ENCODE peak calls at places on chromosomes 5 and 9, in ten cellular contexts. W is OCI-M1; C is stimulated activated CD4-positive, alpha-beta T cell treated with anti-CD3 and anti-CD28 coated beads, Interleukin-12 subunit alpha, Interleukin-12 subunit beta, amount 100 ng/mL, for 48 hours; T is NCI-H2029; D is hepatocyte; K is GM23248; A is iris pigment epithelial cell; P is HCT116; I is activated T-cell treated with anti-CD3 and anti-CD28 coated beads, Interleukin-2, amount 50 U/mL, for 72 hours; S is fibroblast of lung. E is an unnamed sample.

GRCh38 chr9:121945849-121946248 is 147.3 kb downstream of the TTLL11 start:
- DNase-seq in T (no peak), A (peak; percentile 27), I (no peak), W (no peak), S (peak; percentile 46), D (no peak), K (peak; percentile 82), P (no peak), C (no peak), E (no peak)

GRCh38 chr5:176738851-176739250 is 71.5 kb upstream of the UNC5A start:
- DNase-seq in P (no peak), T (no peak), C (no peak), A (no peak), D (no peak), I (no peak), S (no peak), K (no peak), W (no peak), E (no peak)

GRCh38 chr5:3346111-3346820 is 249.4 kb upstream of the IRX1 start:
- DNase-seq in S (no peak), W (no peak), D (no peak), K (no peak), C (no peak), A (no peak), T (no peak), P (no peak), I (no peak), E (no peak)

GRCh38 chr5:150070277-150070638 is 16.1 kb downstream of the CSF1R start:
- DNase-seq in A (no peak), P (no peak), W (no peak), T (no peak), C (no peak), K (no peak), S (no peak), D (no peak), I (no peak), E (no peak)

GRCh38 chr5:153555420-153556114 is 65.1 kb downstream of the GRIA1 start:
- DNase-seq in P (no peak), A (no peak), S (no peak), K (no peak), W (peak; percentile 58), C (no peak), D (no peak), T (no peak), I (no peak), E (no peak)

GRCh38 chr5:157956271-157956885 is 97.4 kb upstream of the CLINT1 start:
- DNase-seq in C (no peak), W (no peak), A (no peak), I (peak; percentile 25), D (peak; percentile 35), S (no peak), K (no peak), P (no peak), T (no peak), E (peak; percentile 48)

GRCh38 chr5:122445070-122445469 is 133.0 kb downstream of the SNCAIP start:
- DNase-seq in P (no peak), K (no peak), I (no peak), T (no peak), W (no peak), A (no peak), S (no peak), D (no peak), C (no peak), E (no peak)

GRCh38 chr5:118705931-118706330 is 282.4 kb downstream of the DTWD2 start:
- DNase-seq in K (no peak), I (no peak), P (no peak), A (no peak), W (no peak), T (no peak), D (no peak), S (no peak), C (no peak), E (no peak)

GRCh38 chr5:123098767-123099513 is 9.9 kb downstream of the PRDM6 start:
- DNase-seq in T (no peak), S (peak; percentile 18), I (no peak), A (no peak), D (peak; percentile 50), W (no peak), C (no peak), P (no peak), K (no peak), E (no peak)

GRCh38 chr5:15620501-15620900 is 120.5 kb downstream of the FBXL7 start:
- DNase-seq in A (peak; percentile 70), S (peak; percentile 91), C (no peak), D (no peak), W (peak; percentile 33), I (no peak), K (peak; percentile 95), T (no peak), P (no peak), E (no peak)

GRCh38 chr9:24487946-24488345 is 57.8 kb downstream of the IZUMO3 start:
- DNase-seq in W (no peak), A (no peak), S (no peak), I (no peak), P (no peak), D (no peak), T (no peak), K (no peak), C (no peak), E (no peak)

GRCh38 chr9:114054191-114054690 is 23.9 kb downstream of the AMBP start:
- DNase-seq in C (no peak), A (no peak), K (no peak), T (no peak), P (no peak), I (no peak), S (no peak), D (no peak), W (no peak), E (no peak)

GRCh38 chr5:159017787-159018186 is 81.9 kb downstream of the EBF1 start:
- DNase-seq in T (no peak), K (peak; percentile 76), W (peak; percentile 24), A (peak; percentile 92), D (peak; percentile 18), I (peak; percentile 4), C (no peak), P (no peak), S (peak; percentile 81), E (no peak)

GRCh38 chr5:5899716-5900115 is 477.2 kb downstream of the ICE1 start:
- DNase-seq in T (no peak), C (no peak), A (no peak), S (no peak), W (no peak), K (no peak), D (no peak), P (no peak), I (no peak), E (no peak)

GRCh38 chr5:125137535-125137934 is 391.1 kb upstream of the ZNF608 start:
- DNase-seq in K (no peak), T (peak; percentile 57), I (no peak), P (no peak), W (no peak), S (peak; percentile 28), C (no peak), A (no peak), D (no peak), E (no peak)

GRCh38 chr5:29169851-29170250 is 2023.6 kb upstream of the CDH6 start:
- DNase-seq in P (no peak), I (no peak), W (no peak), A (no peak), K (no peak), C (no peak), T (no peak), D (no peak), S (no peak), E (no peak)

GRCh38 chr9:109640232-109641078 is 139.5 kb upstream of the PALM2AKAP2 start:
- DNase-seq in W (no peak), A (peak; percentile 34), D (peak; percentile 60), P (no peak), I (no peak), K (peak; percentile 68), T (peak; percentile 53), C (no peak), S (peak; percentile 62), E (peak; percentile 57)

GRCh38 chr5:2732850-2733249 is 18.6 kb downstream of the IRX2 start:
- DNase-seq in T (peak; percentile 99), S (no peak), K (no peak), I (no peak), D (no peak), P (no peak), C (no peak), W (no peak), A (no peak), E (no peak)

GRCh38 chr5:155068616-155069100 is 55.1 kb downstream of the KIF4B start:
- DNase-seq in D (no peak), S (no peak), I (no peak), P (no peak), C (no peak), A (no peak), K (no peak), W (no peak), T (no peak), E (no peak)

GRCh38 chr9:79247021-79247420 is 324.7 kb upstream of the TLE4 start:
- DNase-seq in T (no peak), K (no peak), W (no peak), I (no peak), S (no peak), C (no peak), P (no peak), D (no peak), A (no peak), E (peak; percentile 40)

GRCh38 chr9:114263853-114264510 is 58.9 kb upstream of the ORM1 start:
- DNase-seq in D (no peak), T (no peak), A (no peak), W (no peak), C (no peak), I (no peak), S (no peak), K (no peak), P (no peak), E (no peak)

GRCh38 chr9:91027005-91027404 is 225.4 kb downstream of the SYK start:
- DNase-seq in D (no peak), A (no peak), C (no peak), P (no peak), S (no peak), K (no peak), W (no peak), T (no peak), I (no peak), E (no peak)

GRCh38 chr9:76701441-76702031 is 62.7 kb upstream of the PCA3 start:
- DNase-seq in W (no peak), I (no peak), A (peak; percentile 28), S (peak; percentile 92), T (no peak), D (no peak), K (peak; percentile 66), C (no peak), P (no peak), E (peak; percentile 61)

GRCh38 chr5:105565531-105565930 is 2002.9 kb upstream of the NUDT12 start:
- DNase-seq in K (no peak), A (no peak), D (no peak), I (no peak), S (no peak), W (no peak), P (no peak), C (no peak), T (no peak), E (no peak)

GRCh38 chr9:36091028-36091953 is 45.2 kb upstream of the GLIPR2 start:
- DNase-seq in S (peak; percentile 90), P (no peak), I (no peak), W (peak; percentile 6), T (no peak), A (peak; percentile 86), K (peak; percentile 62), C (no peak), D (no peak), E (no peak)

GRCh38 chr5:171736976-171737848 is 48.4 kb upstream of the SMIM23 start:
- DNase-seq in S (no peak), I (no peak), A (peak; percentile 9), P (no peak), C (no peak), T (no peak), D (no peak), W (no peak), K (peak; percentile 23), E (no peak)

GRCh38 chr9:28539432-28539831 is 966.2 kb upstream of the C9orf72 start:
- DNase-seq in W (no peak), P (no peak), A (no peak), S (no peak), T (peak; percentile 12), K (no peak), I (no peak), D (no peak), C (no peak), E (no peak)

GRCh38 chr5:132458651-132459030 is 31.9 kb downstream of the IRF1 start:
- DNase-seq in K (peak; percentile 68), S (peak; percentile 91), W (peak; percentile 50), C (no peak), A (peak; percentile 77), T (no peak), D (no peak), I (no peak), P (no peak), E (no peak)